ENCODE peak calls at places on chromosomes 11 and 22, in five cellular contexts. A is NCI-H510A treated with DMSO at 0.1 percent for 48 hours, D is T-helper 1 cell, Y is breast epithelium, T is ecto neural progenitor cell. Z is an unnamed sample.

GRCh38 chr11:15826826-15827225 is 529.5 kb downstream of the SOX6 start:
- DNase-seq in A (no peak), D (no peak), Y (no peak), T (peak; percentile 91), Z (no peak)

GRCh38 chr22:36763576-36763975 is 12.3 kb downstream of the IFT27 start:
- DNase-seq in A (no peak), D (no peak), Y (peak; percentile 46), T (no peak), Z (peak; percentile 61)

GRCh38 chr11:28621648-28622215 is 513.5 kb downstream of the METTL15 start:
- DNase-seq in A (no peak), D (no peak), Y (no peak), T (no peak), Z (no peak)

GRCh38 chr11:76695767-76696166 is 25.2 kb upstream of the LRRC32 start:
- DNase-seq in A (no peak), D (no peak), Y (no peak), T (no peak), Z (no peak)

GRCh38 chr22:26259510-26259909 is 90.2 kb downstream of the SEZ6L start:
- DNase-seq in A (no peak), D (peak; percentile 5), Y (no peak), T (peak; percentile 63), Z (no peak)

GRCh38 chr11:33530824-33531223 is 169.8 kb downstream of the C11orf91 start:
- DNase-seq in A (no peak), D (no peak), Y (no peak), T (no peak), Z (no peak)

GRCh38 chr11:119166368-119167076 is 2.0 kb upstream of the NLRX1 start:
- DNase-seq in A (no peak), D (no peak), Y (no peak), T (no peak), Z (no peak)

GRCh38 chr11:43316451-43316850 is 4.7 kb downstream of the API5 start:
- DNase-seq in A (no peak), D (peak; percentile 17), Y (no peak), T (no peak), Z (no peak)

GRCh38 chr22:45630436-45630835 is 41.2 kb upstream of the ATXN10 start:
- DNase-seq in A (no peak), D (no peak), Y (no peak), T (no peak), Z (no peak)

GRCh38 chr22:22375586-22376351 is 131.2 kb downstream of the VPREB1 start:
- DNase-seq in A (no peak), D (no peak), Y (no peak), T (no peak), Z (no peak)

GRCh38 chr22:39967103-39967829 is 7.1 kb downstream of the TMA7B start:
- DNase-seq in A (no peak), D (no peak), Y (no peak), T (no peak), Z (no peak)

GRCh38 chr11:33996498-33997454 is 54.8 kb upstream of the CAPRIN1 start:
- DNase-seq in A (peak; percentile 39), D (peak; percentile 65), Y (peak; percentile 58), T (peak; percentile 78), Z (no peak)

GRCh38 chr11:61083601-61084147 is 18.6 kb upstream of the CD5 start:
- DNase-seq in A (no peak), D (peak; percentile 85), Y (no peak), T (no peak), Z (peak; percentile 46)

GRCh38 chr11:45089251-45089650 is 57.2 kb upstream of the PRDM11 start:
- DNase-seq in A (no peak), D (no peak), Y (peak; percentile 69), T (no peak), Z (peak; percentile 90)

Z was measured in coronary artery.